ENCODE peak calls at places on chromosome 21, in five cellular contexts. T is GM12878, D is SK-N-SH, G is A549, Z is IMR-90. B is an unnamed sample.

GRCh38 chr21:44834951-44835646 is 17.2 kb upstream of the SUMO3 start:
- DNase-seq in D (no peak), G (peak), Z (no peak), T (no peak), B (peak)

GRCh38 chr21:45253180-45253579 is 34.5 kb downstream of the POFUT2 start:
- DNase-seq in Z (peak), T (no peak), D (no peak), G (no peak), B (no peak)

GRCh38 chr21:26715878-26716506 is 129.2 kb downstream of the ADAMTS1 start:
- DNase-seq in T (no peak), D (peak), G (peak), Z (peak), B (peak)

GRCh38 chr21:28516996-28517592 is 475.6 kb downstream of the LTN1 start:
- DNase-seq in Z (no peak), G (peak), D (peak), T (peak), B (no peak)

GRCh38 chr21:28704746-28705145 is 287.9 kb downstream of the LTN1 start:
- DNase-seq in Z (peak), D (no peak), G (no peak), T (no peak), B (no peak)

GRCh38 chr21:25412090-25412489 is 195.2 kb downstream of the MRPL39 start:
- DNase-seq in Z (peak), G (no peak), T (no peak), D (no peak), B (no peak)

GRCh38 chr21:30718239-30718909 is at the start of gene KRTAP21-3:
- DNase-seq in G (no peak), T (no peak), Z (no peak), D (no peak), B (no peak)

GRCh38 chr21:31654340-31654739 is 5.2 kb upstream of the SOD1 start:
- DNase-seq in G (no peak), T (no peak), D (no peak), Z (no peak), B (no peak)

GRCh38 chr21:14080764-14081096 is 130.0 kb downstream of the LIPI start:
- DNase-seq in G (no peak), D (no peak), T (no peak), Z (no peak), B (no peak)

GRCh38 chr21:32336711-32337110 is 38.1 kb downstream of the MRAP start:
- DNase-seq in T (no peak), D (no peak), G (no peak), Z (peak), B (no peak)

GRCh38 chr21:17343055-17343454 is 169.8 kb upstream of the CXADR start:
- DNase-seq in T (no peak), G (no peak), Z (peak), D (no peak), B (no peak)

GRCh38 chr21:16773206-16773605 is 739.6 kb upstream of the CXADR start:
- DNase-seq in T (no peak), G (no peak), D (no peak), Z (peak), B (no peak)

GRCh38 chr21:39461419-39461818 is 9.6 kb downstream of the SH3BGR start:
- DNase-seq in T (peak), Z (no peak), D (no peak), G (no peak), B (no peak)

GRCh38 chr21:16264314-16264713 is 534.5 kb downstream of the USP25 start:
- DNase-seq in T (no peak), D (no peak), Z (no peak), G (no peak), B (no peak)

GRCh38 chr21:29248124-29248523 is 50.6 kb upstream of the BACH1 start:
- DNase-seq in D (no peak), G (no peak), T (no peak), Z (peak), B (no peak)

GRCh38 chr21:15005391-15005790 is 59.4 kb downstream of the NRIP1 start:
- DNase-seq in D (no peak), Z (peak), G (no peak), T (no peak), B (no peak)

GRCh38 chr21:31347435-31348032 is 3.5 kb upstream of the TIAM1 start:
- DNase-seq in Z (peak), D (peak), T (no peak), G (peak), B (peak)

GRCh38 chr21:27244796-27245195 is 277.9 kb upstream of the ADAMTS5 start:
- DNase-seq in G (no peak), T (no peak), D (peak), Z (no peak), B (no peak)

GRCh38 chr21:16579538-16579937 is 849.8 kb downstream of the USP25 start:
- DNase-seq in T (no peak), G (no peak), Z (peak), D (no peak), B (no peak)

GRCh38 chr21:44926364-44927101 is 5.8 kb upstream of the ITGB2 start:
- DNase-seq in G (no peak), Z (peak), D (no peak), T (no peak), B (no peak)

GRCh38 chr21:26834181-26834945 is 10.8 kb downstream of the ADAMTS1 start:
- DNase-seq in T (no peak), Z (peak), G (no peak), D (no peak), B (no peak)

GRCh38 chr21:16554522-16554921 is 824.7 kb downstream of the USP25 start:
- DNase-seq in G (no peak), T (no peak), Z (no peak), D (peak), B (no peak)

GRCh38 chr21:44579056-44579832 is 1.2 kb downstream of the KRTAP10-5 start:
- DNase-seq in D (no peak), G (no peak), Z (no peak), T (no peak), B (no peak)

GRCh38 chr21:25171438-25171837 is 435.8 kb downstream of the MRPL39 start:
- DNase-seq in G (no peak), D (no peak), T (no peak), Z (peak), B (no peak)

GRCh38 chr21:40752125-40752524 is 94.8 kb downstream of the DSCAM start:
- DNase-seq in T (no peak), Z (no peak), D (no peak), G (no peak), B (no peak)

GRCh38 chr21:16741228-16741665 is 771.6 kb upstream of the CXADR start:
- DNase-seq in D (peak), Z (no peak), G (no peak), T (no peak), B (no peak)

GRCh38 chr21:45539796-45540600 is 2.2 kb downstream of the SLC19A1 start:
- DNase-seq in T (no peak), Z (no peak), G (no peak), D (no peak), B (no peak)

GRCh38 chr21:32442566-32443318 is 30.2 kb downstream of the EVA1C start:
- DNase-seq in T (no peak), D (no peak), G (peak), Z (no peak), B (no peak)

GRCh38 chr21:31173881-31174555 is 135.7 kb upstream of the KRTAP19-8 start:
- DNase-seq in Z (no peak), T (no peak), D (peak), G (no peak), B (peak)

GRCh38 chr21:26443291-26443690 is 129.8 kb downstream of the CYYR1 start:
- DNase-seq in Z (no peak), T (no peak), G (no peak), D (no peak), B (no peak)

DNA sequence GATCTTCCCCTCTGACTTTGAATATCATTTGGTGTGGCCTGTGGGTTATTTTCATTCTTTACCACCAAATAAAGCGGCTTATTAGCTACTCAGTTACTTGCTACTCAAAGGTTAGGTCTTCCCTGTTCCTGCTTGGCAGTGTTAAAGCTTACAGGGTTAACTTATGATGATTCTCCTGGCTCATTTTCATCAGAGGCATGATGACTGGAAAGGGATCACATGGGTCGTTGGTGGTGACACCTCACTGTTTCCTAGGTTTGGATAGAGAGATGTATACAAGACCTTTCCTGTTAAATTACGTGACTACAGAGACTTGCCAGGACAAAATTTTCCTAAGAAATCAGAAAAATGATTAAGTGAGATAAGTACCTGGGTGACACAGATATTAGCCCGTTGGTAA is 27.4 kb downstream of the MRPS6 start:
- DNase-seq in T (no peak), D (no peak), G (no peak), Z (peak), B (no peak)
- TF ChIP-seq RFX5 in T (no peak), D (no peak), G (no peak), Z (no peak), B (no peak)

GRCh38 chr21:33936221-33937038 is 20.8 kb upstream of the ATP5PO start:
- DNase-seq in D (no peak), G (no peak), T (no peak), Z (no peak), B (no peak)
- TF ChIP-seq RFX5 in D (no peak), G (no peak), T (no peak), Z (no peak), B (no peak)

DNA sequence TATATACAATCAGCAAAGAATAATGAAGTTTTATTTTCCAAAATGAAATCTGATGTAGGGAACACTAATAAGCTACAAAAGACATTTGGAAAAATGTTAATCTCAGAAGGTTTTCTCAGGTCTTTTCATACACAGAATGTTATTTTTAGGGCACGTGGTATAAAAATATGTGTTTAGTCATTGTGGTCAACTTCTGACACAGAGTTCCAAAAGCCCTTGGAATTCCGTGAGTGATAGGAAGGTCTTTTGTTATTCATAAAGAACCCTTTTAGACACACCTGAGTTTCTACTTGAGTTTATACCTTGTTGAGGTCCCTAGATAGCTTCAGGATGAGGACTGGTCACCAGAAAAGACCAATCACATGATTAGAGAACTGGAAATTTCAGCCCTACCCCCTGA is 277.6 kb upstream of the NCAM2 start:
- DNase-seq in D (no peak), G (no peak), Z (no peak), T (no peak), B (no peak)
- TF ChIP-seq RFX5 in D (no peak), G (no peak), Z (no peak), T (no peak), B (no peak)

GRCh38 chr21:43575466-43575841 is 83.8 kb downstream of the HSF2BP start:
- DNase-seq in Z (no peak), G (no peak), D (no peak), T (no peak), B (no peak)

GRCh38 chr21:43574741-43575465 is 84.4 kb downstream of the HSF2BP start:
- DNase-seq in T (no peak), Z (no peak), D (no peak), G (no peak), B (no peak)

GRCh38 chr21:43573921-43574320 is 85.4 kb downstream of the HSF2BP start:
- DNase-seq in D (no peak), G (no peak), Z (no peak), T (no peak), B (no peak)

GRCh38 chr21:43578677-43579313 is 80.5 kb downstream of the HSF2BP start:
- DNase-seq in Z (peak), D (no peak), G (no peak), T (no peak), B (no peak)
- TF ChIP-seq RFX5 in Z (no peak), D (no peak), G (no peak), T (no peak), B (no peak)

DNA sequence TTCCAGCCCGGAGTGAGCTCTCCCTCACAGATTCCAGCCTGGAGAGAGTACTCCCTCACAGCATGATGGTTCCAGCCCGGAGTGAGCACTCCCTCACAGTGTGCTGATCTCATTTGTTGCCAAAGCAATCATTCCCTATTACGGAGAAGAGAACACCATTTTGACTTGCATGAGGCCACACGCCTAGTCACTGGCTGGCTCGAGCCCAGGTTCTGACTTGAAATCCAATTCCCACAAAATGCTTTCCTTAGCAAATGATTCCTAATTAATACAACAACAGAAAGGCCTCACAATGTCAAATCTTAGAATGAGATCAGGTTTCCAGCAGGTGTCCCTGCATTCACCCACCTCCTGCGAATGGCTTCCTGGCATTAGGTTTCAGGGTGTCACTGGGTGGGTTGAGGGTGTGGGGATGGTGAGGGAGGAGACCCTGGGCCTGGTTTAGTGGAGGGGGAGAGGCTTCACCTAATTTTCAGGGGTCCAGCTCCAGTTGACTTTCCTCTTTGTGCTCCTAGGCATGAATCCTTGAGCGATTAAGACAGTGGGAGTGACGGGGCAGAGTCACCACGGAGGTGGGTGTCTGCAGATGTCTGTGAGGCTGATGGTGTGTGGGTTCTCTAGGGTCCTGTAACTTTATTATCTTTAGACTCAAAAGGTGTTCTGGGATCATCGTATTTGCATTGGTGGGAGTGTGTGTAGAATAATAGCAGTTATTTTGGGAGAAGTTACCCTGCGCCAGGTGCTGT is 158.5 kb downstream of the KCNJ6 start:
- DNase-seq in Z (no peak), D (no peak), G (no peak), T (no peak), B (no peak)
- TF ChIP-seq RFX5 in Z (no peak), D (no peak), G (no peak), T (no peak), B (no peak)

GRCh38 chr21:35436899-35437298 is 387.8 kb upstream of the RUNX1 start:
- DNase-seq in D (no peak), G (no peak), T (no peak), Z (no peak), B (peak)
- TF ChIP-seq RFX5 in D (no peak), G (no peak), T (no peak), Z (no peak), B (no peak)

GRCh38 chr21:41957991-41958766 is 4.4 kb upstream of the C2CD2 start:
- DNase-seq in G (peak), Z (peak), T (no peak), D (no peak), B (peak)
- TF ChIP-seq RFX5 in G (no peak), Z (no peak), T (no peak), D (no peak), B (no peak)

GRCh38 chr21:33608559-33608958 is 20.1 kb upstream of the DONSON start:
- DNase-seq in D (no peak), Z (peak), T (no peak), G (no peak), B (no peak)
- TF ChIP-seq RFX5 in D (no peak), Z (no peak), T (no peak), G (no peak), B (no peak)

DNA sequence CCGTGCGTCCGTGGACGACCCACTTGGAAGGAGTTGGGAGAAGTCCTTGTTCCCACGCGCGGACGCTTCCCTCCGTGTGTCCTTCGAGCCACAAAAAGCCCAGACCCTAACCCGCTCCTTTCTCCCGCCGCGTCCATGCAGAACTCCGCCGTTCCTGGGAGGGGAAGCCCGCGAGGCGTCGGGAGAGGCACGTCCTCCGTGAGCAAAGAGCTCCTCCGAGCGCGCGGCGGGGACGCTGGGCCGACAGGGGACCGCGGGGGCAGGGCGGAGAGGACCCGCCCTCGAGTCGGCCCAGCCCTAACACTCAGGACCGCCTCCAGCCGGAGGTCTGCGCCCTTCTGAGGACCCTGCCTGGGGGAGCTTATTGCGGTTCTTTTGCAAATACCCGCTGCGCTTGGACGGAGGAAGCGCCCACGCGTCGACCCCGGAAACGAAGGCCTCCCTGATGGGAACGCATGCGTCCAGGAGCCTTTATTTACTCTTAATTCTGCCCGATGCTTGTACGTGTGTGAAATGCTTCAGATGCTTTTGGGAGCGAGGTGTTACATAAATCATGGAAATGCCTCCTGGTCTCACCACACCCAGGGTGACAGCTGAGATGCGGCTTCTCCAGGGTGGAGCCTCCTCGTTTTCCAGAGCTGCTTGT is 32.4 kb downstream of the PRMT2 start:
- DNase-seq in G (peak), T (no peak), Z (peak), D (peak), B (no peak)
- TF ChIP-seq RFX5 in G (no peak), T (no peak), Z (no peak), D (no peak), B (no peak)

B was measured in K562.